ENCODE peak calls at places on chromosome 18, in four cellular contexts. One of them, this sample, is unnamed.
A peak's percentile ranks its signal among the peaks of the same experiment; 100 is the strongest.

GRCh38 chr18:77140439-77141109 is 8.0 kb upstream of the MBP start:
- DNase-seq in AG04450: no peak
- DNase-seq in iPS DF 6.9: no peak
- DNase-seq in left ventricle myocardium inferior: peak; percentile 53
- DNase-seq in this sample: peak; percentile 79

GRCh38 chr18:79744625-79745024 is 53.1 kb upstream of the KCNG2 start:
- DNase-seq in AG04450: no peak
- DNase-seq in iPS DF 6.9: no peak
- DNase-seq in left ventricle myocardium inferior: no peak
- DNase-seq in this sample: no peak

GRCh38 chr18:68555935-68556334 is 159.0 kb downstream of the TMX3 start:
- DNase-seq in AG04450: no peak
- DNase-seq in iPS DF 6.9: no peak
- DNase-seq in left ventricle myocardium inferior: no peak
- DNase-seq in this sample: no peak

GRCh38 chr18:61183798-61184197 is 149.4 kb upstream of the CDH20 start:
- DNase-seq in AG04450: no peak
- DNase-seq in iPS DF 6.9: no peak
- DNase-seq in left ventricle myocardium inferior: no peak
- DNase-seq in this sample: no peak

GRCh38 chr18:78899241-78899640 is 80.4 kb upstream of the SALL3 start:
- DNase-seq in AG04450: no peak
- DNase-seq in iPS DF 6.9: no peak
- DNase-seq in left ventricle myocardium inferior: no peak
- DNase-seq in this sample: no peak

GRCh38 chr18:36328385-36328858 is 30.9 kb downstream of the FHOD3 start:
- DNase-seq in AG04450: no peak
- DNase-seq in iPS DF 6.9: no peak
- DNase-seq in left ventricle myocardium inferior: no peak
- DNase-seq in this sample: no peak

GRCh38 chr18:4125246-4125938 is 329.7 kb downstream of the DLGAP1 start:
- DNase-seq in AG04450: no peak
- DNase-seq in iPS DF 6.9: no peak
- DNase-seq in left ventricle myocardium inferior: peak; percentile 14
- DNase-seq in this sample: no peak

GRCh38 chr18:13159579-13159978 is 59.0 kb upstream of the LDLRAD4 start:
- DNase-seq in AG04450: peak; percentile 41
- DNase-seq in iPS DF 6.9: peak; percentile 63
- DNase-seq in left ventricle myocardium inferior: no peak
- DNase-seq in this sample: no peak

GRCh38 chr18:13909141-13909540 is 6.2 kb downstream of the MC2R start:
- DNase-seq in AG04450: no peak
- DNase-seq in iPS DF 6.9: no peak
- DNase-seq in left ventricle myocardium inferior: no peak
- DNase-seq in this sample: no peak

GRCh38 chr18:3471141-3471648 is 21.2 kb downstream of the TGIF1 start:
- DNase-seq in AG04450: no peak
- DNase-seq in iPS DF 6.9: no peak
- DNase-seq in left ventricle myocardium inferior: no peak
- DNase-seq in this sample: no peak

GRCh38 chr18:39966275-39966674 is 1988.8 kb upstream of the PIK3C3 start:
- DNase-seq in AG04450: no peak
- DNase-seq in iPS DF 6.9: peak; percentile 27
- DNase-seq in left ventricle myocardium inferior: no peak
- DNase-seq in this sample: no peak

GRCh38 chr18:46250084-46250811 is 146.1 kb downstream of the HAUS1 start:
- DNase-seq in AG04450: peak; percentile 65
- DNase-seq in iPS DF 6.9: no peak
- DNase-seq in left ventricle myocardium inferior: no peak
- DNase-seq in this sample: no peak

DNA sequence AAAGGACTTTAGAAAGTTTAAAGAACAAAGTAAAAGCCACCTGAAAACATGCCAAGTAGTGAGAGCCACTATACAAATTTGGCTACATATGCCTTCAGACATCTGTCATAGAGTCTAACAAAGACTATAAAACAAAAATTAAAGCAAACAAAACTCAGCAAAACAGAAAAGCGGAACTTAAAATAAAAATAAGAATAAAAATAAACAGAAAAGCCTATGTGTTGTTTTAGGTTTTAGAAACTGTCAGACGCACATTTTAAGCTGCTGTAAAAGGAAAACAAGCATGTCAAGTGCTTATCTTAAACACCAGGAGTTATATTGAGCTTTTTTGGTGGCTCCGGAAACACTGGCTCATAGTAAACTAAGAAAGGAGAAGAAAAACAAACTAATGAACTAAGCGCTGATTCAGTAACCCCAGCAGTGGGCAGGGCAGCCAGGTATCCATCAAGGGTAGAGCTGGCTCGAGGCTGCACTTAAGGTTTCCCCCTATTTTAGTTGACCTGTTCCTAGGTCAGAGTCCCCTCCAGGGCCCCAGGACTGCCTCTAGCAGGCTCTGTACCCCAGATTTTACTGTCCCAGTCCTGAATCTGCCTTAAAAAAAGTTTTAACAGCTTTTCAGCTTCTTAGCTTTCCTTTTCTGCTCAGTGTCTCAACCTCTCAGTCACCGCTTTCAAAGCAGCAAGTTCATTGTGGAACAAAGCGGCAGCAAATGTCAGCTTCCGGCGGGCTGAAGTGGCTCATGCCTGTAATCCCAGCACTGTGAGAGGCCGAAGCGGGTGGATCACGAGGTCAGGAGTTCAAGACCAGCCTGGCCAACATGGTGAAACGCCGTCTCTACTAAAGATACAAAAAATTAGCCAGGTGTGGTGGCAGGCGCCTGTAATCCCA is 15.3 kb upstream of the RMC1 start:
- DNase-seq in AG04450: no peak
- DNase-seq in iPS DF 6.9: no peak
- DNase-seq in left ventricle myocardium inferior: no peak
- DNase-seq in this sample: peak; percentile 54
- H3K4me3 ChIP-seq in AG04450: peak overlapping the region; percentile 29
- H3K4me3 ChIP-seq in iPS DF 6.9: no peak overlapping the region
- H3K4me3 ChIP-seq in left ventricle myocardium inferior: no peak overlapping the region
- H3K4me3 ChIP-seq in this sample: peak overlapping the region; percentile 25

DNA sequence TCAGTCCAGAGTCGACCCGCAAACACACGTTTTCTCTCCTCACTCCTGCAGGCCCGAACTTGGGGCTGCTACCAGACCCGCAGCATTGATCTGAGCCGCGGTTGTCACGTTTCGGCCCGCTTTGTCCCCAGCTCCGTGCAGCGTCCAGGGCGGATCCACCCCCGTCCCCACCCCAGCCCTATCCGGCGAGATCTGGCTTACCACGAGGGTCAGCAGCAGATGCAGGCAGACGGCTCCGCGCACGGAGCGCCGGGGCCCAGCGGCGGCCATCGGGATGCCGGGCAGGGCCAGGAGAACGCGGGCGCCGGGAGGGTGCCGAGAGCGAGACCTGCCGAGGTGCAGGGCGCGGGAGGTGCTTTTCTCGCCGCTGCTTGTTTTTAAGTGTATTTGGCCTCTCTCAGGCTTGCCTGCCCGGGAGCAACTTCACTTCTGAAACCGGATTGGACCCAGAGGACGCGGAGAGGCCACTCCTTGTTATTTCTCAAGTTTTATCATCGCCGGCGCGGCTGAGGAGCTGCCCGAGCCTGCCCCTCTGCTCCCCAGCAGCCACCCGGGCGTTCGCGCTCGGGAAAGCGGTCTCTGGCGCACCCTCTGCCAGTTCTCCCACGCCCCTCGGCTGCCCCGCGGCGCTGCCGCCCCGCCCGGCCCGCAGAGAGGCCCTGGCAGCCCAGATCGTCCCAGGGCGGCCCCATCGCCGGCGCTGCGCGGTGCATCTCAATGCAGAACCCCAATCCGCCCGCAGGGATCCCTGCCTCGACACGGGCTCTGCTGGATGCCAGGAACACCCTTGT is at the start of gene DSC3:
- DNase-seq in AG04450: no peak
- DNase-seq in iPS DF 6.9: no peak
- DNase-seq in left ventricle myocardium inferior: no peak
- DNase-seq in this sample: peak; percentile 33
- H3K4me3 ChIP-seq in AG04450: no peak within 1 kb of the TSS
- H3K4me3 ChIP-seq in iPS DF 6.9: peak within 1 kb of the TSS; percentile 64
- H3K4me3 ChIP-seq in left ventricle myocardium inferior: peak within 1 kb of the TSS; percentile 59
- H3K4me3 ChIP-seq in this sample: no peak within 1 kb of the TSS

DNA sequence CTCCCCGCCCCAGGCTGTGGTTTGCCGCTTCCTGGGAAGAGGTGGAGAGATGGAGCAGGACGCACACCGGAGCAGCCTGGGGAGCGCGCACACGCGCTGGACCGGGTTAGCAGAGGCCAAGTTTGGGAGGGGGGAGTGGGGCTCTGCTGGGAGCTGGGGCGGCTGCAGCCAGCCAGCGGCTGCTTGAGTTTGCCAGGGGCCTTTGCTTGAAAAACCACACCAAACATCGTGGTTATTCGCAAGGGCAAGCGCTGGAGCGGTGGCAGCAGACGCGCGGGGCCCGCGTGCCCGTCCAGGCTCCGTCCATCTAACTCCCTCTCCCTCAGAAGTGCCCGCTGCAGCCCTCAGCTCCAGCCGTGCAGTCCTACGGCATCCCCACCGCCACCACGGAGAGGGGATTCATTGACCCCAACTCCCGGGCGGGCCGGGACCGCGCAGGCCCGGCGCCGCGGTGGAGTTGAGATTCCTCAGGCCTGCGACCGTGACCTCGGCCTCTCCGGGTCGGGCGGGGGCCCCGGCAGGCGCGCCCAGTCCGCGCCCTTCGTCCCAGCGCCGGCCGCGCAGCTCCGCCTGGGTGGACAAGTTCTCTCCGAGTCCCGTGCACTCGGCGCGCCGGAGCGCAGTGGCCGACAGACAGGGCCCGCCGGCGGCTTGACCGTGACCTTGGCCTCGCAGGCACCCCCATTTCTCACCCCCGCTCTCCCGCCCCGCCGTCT is 4.5 kb downstream of the PTGR3 start:
- DNase-seq in AG04450: no peak
- DNase-seq in iPS DF 6.9: no peak
- DNase-seq in left ventricle myocardium inferior: peak; percentile 50
- DNase-seq in this sample: no peak
- H3K4me3 ChIP-seq in AG04450: peak overlapping the region; percentile 57
- H3K4me3 ChIP-seq in iPS DF 6.9: peak overlapping the region; percentile 31
- H3K4me3 ChIP-seq in left ventricle myocardium inferior: peak overlapping the region; percentile 85
- H3K4me3 ChIP-seq in this sample: peak overlapping the region; percentile 39

DNA sequence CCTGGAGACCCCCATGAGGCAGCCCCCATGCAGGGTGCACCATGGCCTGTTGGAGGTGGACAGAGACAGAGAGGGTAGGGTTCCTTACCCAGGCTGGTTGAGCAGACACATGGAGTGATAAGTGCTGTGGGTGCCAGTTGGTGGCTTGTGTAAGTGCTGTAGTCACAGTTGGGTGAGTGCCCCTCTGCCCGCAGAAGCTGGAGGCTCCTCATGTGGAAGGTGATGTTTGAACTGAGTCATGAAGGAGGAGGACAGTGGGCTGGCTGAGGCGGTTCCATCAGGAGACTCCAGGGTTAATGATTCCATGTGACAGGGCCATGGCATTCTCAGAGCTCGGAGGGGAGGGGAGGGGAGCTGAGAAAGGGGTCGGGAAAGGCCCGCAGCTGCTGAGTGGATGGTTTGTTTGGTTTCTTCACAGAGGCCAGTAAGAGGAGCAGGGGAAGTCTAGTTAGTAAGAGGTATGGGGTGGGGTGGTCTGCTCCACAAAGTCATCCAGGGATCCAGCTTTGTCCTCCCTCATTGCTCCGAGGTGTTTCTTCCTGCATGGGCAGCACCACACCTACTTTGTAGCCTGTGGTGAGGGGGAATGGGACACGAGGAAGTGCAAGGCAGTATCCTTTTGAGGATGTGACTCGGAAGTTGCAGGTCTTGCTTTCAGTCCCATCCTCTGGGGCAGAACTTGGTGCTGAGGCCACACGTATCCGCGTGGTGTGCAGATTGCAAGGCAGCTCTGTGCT is 13.6 kb downstream of the IMPA2 start:
- DNase-seq in AG04450: no peak
- DNase-seq in iPS DF 6.9: no peak
- DNase-seq in left ventricle myocardium inferior: no peak
- DNase-seq in this sample: peak; percentile 52
- H3K4me3 ChIP-seq in AG04450: no peak overlapping the region
- H3K4me3 ChIP-seq in iPS DF 6.9: no peak overlapping the region
- H3K4me3 ChIP-seq in left ventricle myocardium inferior: no peak overlapping the region
- H3K4me3 ChIP-seq in this sample: no peak overlapping the region

GRCh38 chr18:48872234-48873145 is 78.3 kb downstream of the SMAD7 start:
- DNase-seq in AG04450: no peak
- DNase-seq in iPS DF 6.9: no peak
- DNase-seq in left ventricle myocardium inferior: no peak
- DNase-seq in this sample: no peak
- H3K4me3 ChIP-seq in AG04450: no peak overlapping the region
- H3K4me3 ChIP-seq in iPS DF 6.9: no peak overlapping the region
- H3K4me3 ChIP-seq in left ventricle myocardium inferior: no peak overlapping the region
- H3K4me3 ChIP-seq in this sample: no peak overlapping the region

GRCh38 chr18:57544958-57545661 is 41.4 kb downstream of the FECH start:
- DNase-seq in AG04450: no peak
- DNase-seq in iPS DF 6.9: no peak
- DNase-seq in left ventricle myocardium inferior: no peak
- DNase-seq in this sample: no peak
- H3K4me3 ChIP-seq in AG04450: no peak overlapping the region
- H3K4me3 ChIP-seq in iPS DF 6.9: no peak overlapping the region
- H3K4me3 ChIP-seq in left ventricle myocardium inferior: no peak overlapping the region
- H3K4me3 ChIP-seq in this sample: no peak overlapping the region

GRCh38 chr18:47618758-47619157 is 311.7 kb downstream of the SMAD2 start:
- DNase-seq in AG04450: no peak
- DNase-seq in iPS DF 6.9: no peak
- DNase-seq in left ventricle myocardium inferior: no peak
- DNase-seq in this sample: no peak

GRCh38 chr18:47613929-47614328 is 316.5 kb downstream of the SMAD2 start:
- DNase-seq in AG04450: no peak
- DNase-seq in iPS DF 6.9: no peak
- DNase-seq in left ventricle myocardium inferior: no peak
- DNase-seq in this sample: no peak

GRCh38 chr18:47615043-47615442 is 315.4 kb downstream of the SMAD2 start:
- DNase-seq in AG04450: no peak
- DNase-seq in iPS DF 6.9: no peak
- DNase-seq in left ventricle myocardium inferior: no peak
- DNase-seq in this sample: no peak

DNA sequence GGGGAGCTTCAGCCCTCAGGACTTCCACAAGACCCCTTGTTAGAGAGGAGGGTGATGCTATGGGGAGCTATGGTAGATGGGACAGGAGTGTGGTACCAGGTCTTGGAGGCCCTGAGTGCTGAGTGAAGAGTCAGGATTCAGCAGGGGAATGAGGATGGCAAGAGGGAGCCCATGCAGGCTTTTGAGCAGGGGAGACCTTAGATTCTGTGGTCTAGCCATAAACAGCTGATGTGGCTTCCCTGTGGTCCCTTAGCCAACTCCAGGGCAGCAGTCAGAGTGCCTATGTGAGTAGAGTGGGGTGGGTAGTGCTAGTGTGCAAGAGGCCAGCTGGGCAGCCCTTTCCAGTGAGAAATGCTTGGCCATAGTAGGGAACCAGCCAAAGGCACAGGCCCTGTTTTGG is 310.7 kb downstream of the SMAD2 start:
- DNase-seq in AG04450: no peak
- DNase-seq in iPS DF 6.9: no peak
- DNase-seq in left ventricle myocardium inferior: no peak
- DNase-seq in this sample: no peak
- H3K4me3 ChIP-seq in AG04450: no peak overlapping the region
- H3K4me3 ChIP-seq in iPS DF 6.9: no peak overlapping the region
- H3K4me3 ChIP-seq in left ventricle myocardium inferior: no peak overlapping the region
- H3K4me3 ChIP-seq in this sample: no peak overlapping the region